ENCODE peak calls at places on chromosomes 13 and 19, in seven cellular contexts. O is tibial nerve, Q is stomach, I is A549, P is SK-N-SH, W is GM12878, N is upper lobe of left lung. B is an unnamed sample.
A peak's percentile ranks its signal among the peaks of the same experiment; 100 is the strongest.

GRCh38 chr13:67643656-67644055 is 413.5 kb upstream of the PCDH9 start:
- DNase-seq in O (no peak), Q (no peak), I (no peak), P (no peak), W (no peak), N (no peak), B (no peak)

GRCh38 chr19:47075179-47075811 is 26.9 kb upstream of the TMEM160 start:
- DNase-seq in O (no peak), Q (no peak), I (no peak), P (no peak), W (no peak), N (no peak), B (no peak)

GRCh38 chr13:77036294-77036693 is 9.3 kb upstream of the FBXL3 start:
- DNase-seq in O (no peak), Q (no peak), I (no peak), P (no peak), W (no peak), N (no peak), B (no peak)

GRCh38 chr13:44298314-44298713 is 75.3 kb upstream of the SERP2 start:
- DNase-seq in O (no peak), Q (no peak), I (no peak), P (no peak), W (no peak), N (no peak), B (no peak)

GRCh38 chr13:45364876-45365557 is 24.0 kb upstream of the TPT1 start:
- DNase-seq in O (no peak), Q (no peak), I (no peak), P (no peak), W (no peak), N (no peak), B (no peak)

GRCh38 chr13:111095031-111095840 is 19.9 kb upstream of the ARHGEF7 start:
- DNase-seq in O (no peak), Q (no peak), I (no peak), P (no peak), W (no peak), N (peak; percentile 54), B (peak; percentile 37)

GRCh38 chr19:29928831-29929230 is 13.2 kb upstream of the URI1 start:
- DNase-seq in O (no peak), Q (no peak), I (no peak), P (no peak), W (peak; percentile 72), N (no peak), B (no peak)

GRCh38 chr13:59337070-59337469 is 826.7 kb downstream of the DIAPH3 start:
- DNase-seq in O (no peak), Q (no peak), I (no peak), P (no peak), W (no peak), N (no peak), B (no peak)

GRCh38 chr13:67224148-67224846 is 5.8 kb downstream of the PCDH9 start:
- DNase-seq in O (peak; percentile 73), Q (peak; percentile 87), I (peak; percentile 24), P (peak; percentile 62), W (no peak), N (no peak), B (no peak)

GRCh38 chr13:43684947-43685725 is 101.6 kb downstream of the ENOX1 start:
- DNase-seq in O (no peak), Q (no peak), I (no peak), P (no peak), W (no peak), N (no peak), B (no peak)

GRCh38 chr19:2354670-2355069 is 5.4 kb upstream of the TMPRSS9 start:
- DNase-seq in O (no peak), Q (no peak), I (no peak), P (peak; percentile 75), W (no peak), N (peak; percentile 66), B (no peak)

GRCh38 chr19:13099073-13099999 is 3.3 kb downstream of the LYL1 start:
- DNase-seq in O (peak; percentile 52), Q (peak; percentile 78), I (no peak), P (no peak), W (no peak), N (peak; percentile 92), B (no peak)

GRCh38 chr19:41926028-41926860 is 2.0 kb downstream of the ERFL start:
- DNase-seq in O (no peak), Q (no peak), I (no peak), P (peak; percentile 71), W (no peak), N (peak; percentile 64), B (no peak)

GRCh38 chr13:111952814-111953213 is 114.1 kb upstream of the SOX1 start:
- DNase-seq in O (no peak), Q (no peak), I (no peak), P (no peak), W (no peak), N (no peak), B (no peak)

GRCh38 chr19:51422053-51422448 is 4.6 kb upstream of the SIGLEC10 start:
- DNase-seq in O (peak; percentile 77), Q (peak; percentile 86), I (peak; percentile 80), P (peak; percentile 91), W (no peak), N (peak; percentile 98), B (no peak)

GRCh38 chr19:43337737-43338136 is 15.7 kb upstream of the CD177 start:
- DNase-seq in O (no peak), Q (no peak), I (no peak), P (no peak), W (no peak), N (peak; percentile 13), B (no peak)

GRCh38 chr19:53177986-53178385 is 15.2 kb downstream of the ZNF665 start:
- DNase-seq in O (no peak), Q (no peak), I (no peak), P (no peak), W (no peak), N (no peak), B (no peak)

DNA sequence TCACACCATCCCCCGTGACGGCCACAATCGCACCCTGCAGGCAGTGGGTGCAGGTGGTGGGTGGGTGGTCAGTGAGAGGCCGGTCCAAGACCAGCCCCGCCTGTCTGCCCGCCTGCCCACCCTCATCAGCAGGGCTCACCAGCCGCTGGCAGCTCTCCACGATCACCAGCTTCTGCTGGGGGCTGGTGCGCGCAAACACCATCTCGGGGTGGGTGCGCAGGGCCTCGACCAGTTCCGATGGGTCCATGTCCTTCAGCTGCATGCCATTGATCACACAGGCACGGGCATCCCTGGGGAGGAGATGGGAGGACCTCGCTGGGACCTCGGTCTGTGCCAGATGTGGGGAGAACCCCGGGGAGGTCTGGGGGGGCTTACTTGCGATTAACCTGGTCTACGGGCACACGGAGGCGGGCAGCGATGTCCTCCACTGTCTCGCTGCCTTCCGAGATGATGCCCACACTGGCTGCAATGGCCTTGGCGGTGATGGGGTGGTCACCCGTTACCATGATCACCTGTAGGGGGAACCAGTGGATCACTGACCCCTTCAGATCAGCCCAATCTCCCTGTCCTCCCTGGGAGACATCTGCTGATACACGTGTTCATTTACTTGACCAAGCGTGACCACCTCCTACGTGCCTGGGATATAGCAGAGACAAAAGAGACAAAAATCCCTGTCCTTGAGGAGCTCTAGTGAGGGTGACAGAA is 8.0 kb downstream of the ATP4A start:
- DNase-seq in O (no peak), Q (no peak), I (peak; percentile 95), P (peak; percentile 84), W (no peak), N (no peak), B (no peak)
- TF ChIP-seq CTCF in O (no peak), Q (peak; percentile 17), I (peak; percentile 71), P (peak; percentile 57), W (peak; percentile 21), N (no peak), B (no peak)

DNA sequence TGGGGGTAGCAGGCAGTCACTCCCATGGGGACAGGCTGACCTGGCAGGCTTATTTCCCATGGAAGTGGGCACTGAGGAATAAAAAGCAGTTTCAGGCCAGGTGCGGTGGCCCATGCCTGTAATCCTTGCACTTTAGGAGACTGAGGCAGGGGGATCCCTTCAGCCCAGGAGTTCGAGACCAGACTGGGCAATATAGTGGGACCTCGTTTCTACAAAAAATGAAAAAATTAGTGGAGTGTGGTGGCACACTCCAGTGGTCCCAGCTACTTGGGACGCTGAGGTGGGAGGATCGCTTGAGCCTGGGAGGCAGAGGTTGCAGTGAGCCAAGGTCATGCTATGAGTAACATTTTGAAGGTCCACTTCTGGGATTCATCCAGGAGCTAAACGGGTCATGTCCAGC is 6.0 kb downstream of the GJB2 start:
- DNase-seq in O (no peak), Q (no peak), I (no peak), P (no peak), W (no peak), N (no peak), B (no peak)
- TF ChIP-seq EP300 in O (no peak), Q (no peak), I (no peak), P (no peak), W (no peak), N (no peak), B (no peak)

GRCh38 chr13:30863231-30863630 is 42.8 kb upstream of the MEDAG start:
- DNase-seq in O (no peak), Q (no peak), I (no peak), P (no peak), W (no peak), N (no peak), B (no peak)

GRCh38 chr13:30863796-30864195 is 42.3 kb upstream of the MEDAG start:
- DNase-seq in O (no peak), Q (no peak), I (no peak), P (no peak), W (no peak), N (no peak), B (no peak)

GRCh38 chr13:30861836-30862467 is 44.1 kb upstream of the MEDAG start:
- DNase-seq in O (no peak), Q (no peak), I (no peak), P (no peak), W (no peak), N (no peak), B (no peak)

GRCh38 chr13:30861163-30861562 is 44.9 kb upstream of the MEDAG start:
- DNase-seq in O (no peak), Q (no peak), I (no peak), P (no peak), W (no peak), N (no peak), B (no peak)

GRCh38 chr13:30862707-30863106 is 43.4 kb upstream of the MEDAG start:
- DNase-seq in O (no peak), Q (no peak), I (no peak), P (no peak), W (no peak), N (peak; percentile 74), B (no peak)
- TF ChIP-seq CTCF in O (no peak), Q (no peak), I (no peak), P (no peak), W (no peak), N (no peak), B (no peak)

DNA sequence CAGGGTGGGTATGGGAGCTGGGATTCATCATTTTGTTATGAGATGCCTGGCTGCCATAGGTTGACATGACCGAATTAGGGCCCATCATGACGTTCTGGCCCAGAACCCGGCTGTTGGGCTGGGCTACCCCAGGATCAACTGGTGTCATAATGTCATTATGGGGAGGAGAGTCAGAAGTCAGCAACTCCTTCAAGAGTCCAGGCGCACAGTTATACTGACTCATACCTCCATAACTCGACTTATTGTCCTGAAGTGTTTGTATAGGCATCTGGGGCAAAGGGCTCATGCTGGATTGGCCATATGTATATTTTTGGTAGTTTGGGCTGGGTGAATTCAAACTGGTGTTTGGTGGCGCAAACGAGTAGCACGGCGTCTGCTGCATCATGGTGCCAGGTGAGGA is 106.5 kb downstream of the FOXO1 start:
- DNase-seq in O (no peak), Q (no peak), I (no peak), P (no peak), W (no peak), N (no peak), B (no peak)
- TF ChIP-seq EP300 in O (no peak), Q (no peak), I (no peak), P (no peak), W (no peak), N (no peak), B (no peak)

GRCh38 chr13:78247362-78247761 is 328.7 kb upstream of the EDNRB start:
- DNase-seq in O (no peak), Q (no peak), I (no peak), P (no peak), W (no peak), N (no peak), B (no peak)
- TF ChIP-seq CTCF in O (no peak), Q (no peak), I (no peak), P (no peak), W (no peak), N (no peak), B (no peak)